ENCODE peak calls at places on chromosomes 7 and 10, in four cellular contexts. One of them, this sample, is unnamed. For H3K4me1, the result is how much of the 10 kb centered on the place peaks cover.

GRCh38 chr10:122487231-122487765 is 25.9 kb downstream of the HTRA1 start:
- DNase-seq in breast epithelium: no peak
- DNase-seq in fibroblast of lung: peak
- DNase-seq in aorta: no peak
- DNase-seq in this sample: no peak

GRCh38 chr7:38171558-38172403 is 6.3 kb upstream of the STARD3NL start:
- DNase-seq in fibroblast of lung: no peak
- DNase-seq in aorta: no peak
- DNase-seq in breast epithelium: no peak
- DNase-seq in this sample: no peak

GRCh38 chr10:32347363-32347735 is 391 bp upstream of the EPC1 start:
- DNase-seq in breast epithelium: no peak
- DNase-seq in aorta: no peak
- DNase-seq in fibroblast of lung: no peak
- DNase-seq in this sample: no peak

GRCh38 chr7:114656471-114656870 is 241.9 kb downstream of the FOXP2 start:
- DNase-seq in aorta: no peak
- DNase-seq in breast epithelium: no peak
- DNase-seq in fibroblast of lung: no peak
- DNase-seq in this sample: no peak

GRCh38 chr10:99115703-99116102 is 119.9 kb downstream of the HPSE2 start:
- DNase-seq in aorta: no peak
- DNase-seq in fibroblast of lung: no peak
- DNase-seq in breast epithelium: no peak
- DNase-seq in this sample: no peak

GRCh38 chr7:92633211-92633906 is 43.2 kb upstream of the FAM133B start:
- DNase-seq in breast epithelium: no peak
- DNase-seq in aorta: no peak
- DNase-seq in fibroblast of lung: peak
- DNase-seq in this sample: no peak

GRCh38 chr7:140542226-140542625 is 62.9 kb upstream of the MKRN1 start:
- DNase-seq in aorta: peak
- DNase-seq in breast epithelium: no peak
- DNase-seq in fibroblast of lung: peak
- DNase-seq in this sample: no peak

GRCh38 chr10:6199131-6199733 is 3.5 kb upstream of the PFKFB3 start:
- DNase-seq in fibroblast of lung: no peak
- DNase-seq in breast epithelium: no peak
- DNase-seq in aorta: peak
- DNase-seq in this sample: no peak

GRCh38 chr7:139687980-139688632 is 89.7 kb downstream of the HIPK2 start:
- DNase-seq in fibroblast of lung: peak
- DNase-seq in aorta: no peak
- DNase-seq in breast epithelium: no peak
- DNase-seq in this sample: no peak

GRCh38 chr10:104076743-104077160 is 8.9 kb downstream of the COL17A1 start:
- DNase-seq in fibroblast of lung: peak
- DNase-seq in aorta: peak
- DNase-seq in breast epithelium: no peak
- DNase-seq in this sample: no peak

GRCh38 chr7:92255308-92255707 is 9.5 kb downstream of the ANKIB1 start:
- DNase-seq in breast epithelium: no peak
- DNase-seq in aorta: peak
- DNase-seq in fibroblast of lung: peak
- DNase-seq in this sample: no peak

GRCh38 chr7:77415474-77415821 is 701 bp downstream of the GSAP start:
- DNase-seq in breast epithelium: no peak
- DNase-seq in fibroblast of lung: no peak
- DNase-seq in aorta: no peak
- DNase-seq in this sample: no peak

GRCh38 chr7:85172530-85172941 is 14.3 kb downstream of the SEMA3D start:
- DNase-seq in fibroblast of lung: peak
- DNase-seq in breast epithelium: no peak
- DNase-seq in aorta: peak
- DNase-seq in this sample: no peak

GRCh38 chr7:45567713-45568112 is 6.5 kb upstream of the ADCY1 start:
- DNase-seq in breast epithelium: no peak
- DNase-seq in fibroblast of lung: no peak
- DNase-seq in aorta: no peak
- DNase-seq in this sample: no peak

GRCh38 chr7:30460246-30460633 is 18.3 kb downstream of the NOD1 start:
- DNase-seq in breast epithelium: no peak
- DNase-seq in aorta: no peak
- DNase-seq in fibroblast of lung: no peak
- DNase-seq in this sample: no peak

GRCh38 chr7:14876194-14876593 is 26.4 kb downstream of the DGKB start:
- DNase-seq in fibroblast of lung: no peak
- DNase-seq in breast epithelium: no peak
- DNase-seq in aorta: no peak
- DNase-seq in this sample: no peak

GRCh38 chr7:2779086-2779485 is 65.0 kb downstream of the GNA12 start:
- DNase-seq in breast epithelium: no peak
- DNase-seq in aorta: no peak
- DNase-seq in fibroblast of lung: no peak
- DNase-seq in this sample: no peak

GRCh38 chr10:37872955-37873354 is 15.5 kb upstream of the ZNF248 start:
- DNase-seq in aorta: no peak
- DNase-seq in fibroblast of lung: no peak
- DNase-seq in breast epithelium: no peak
- DNase-seq in this sample: no peak

GRCh38 chr10:127735156-127735555 is 1.8 kb upstream of the FOXI2 start:
- DNase-seq in fibroblast of lung: no peak
- DNase-seq in breast epithelium: no peak
- DNase-seq in aorta: no peak
- DNase-seq in this sample: no peak

GRCh38 chr10:50396491-50397311 is 145.4 kb upstream of the ASAH2 start:
- DNase-seq in fibroblast of lung: peak
- DNase-seq in breast epithelium: no peak
- DNase-seq in aorta: no peak
- DNase-seq in this sample: no peak

GRCh38 chr10:18195060-18195799 is 55.0 kb downstream of the CACNB2 start:
- DNase-seq in aorta: no peak
- DNase-seq in fibroblast of lung: peak
- DNase-seq in breast epithelium: no peak
- DNase-seq in this sample: no peak

GRCh38 chr7:139782932-139783331 is 5.1 kb upstream of the HIPK2 start:
- DNase-seq in breast epithelium: no peak
- DNase-seq in aorta: no peak
- DNase-seq in fibroblast of lung: no peak
- DNase-seq in this sample: no peak

DNA sequence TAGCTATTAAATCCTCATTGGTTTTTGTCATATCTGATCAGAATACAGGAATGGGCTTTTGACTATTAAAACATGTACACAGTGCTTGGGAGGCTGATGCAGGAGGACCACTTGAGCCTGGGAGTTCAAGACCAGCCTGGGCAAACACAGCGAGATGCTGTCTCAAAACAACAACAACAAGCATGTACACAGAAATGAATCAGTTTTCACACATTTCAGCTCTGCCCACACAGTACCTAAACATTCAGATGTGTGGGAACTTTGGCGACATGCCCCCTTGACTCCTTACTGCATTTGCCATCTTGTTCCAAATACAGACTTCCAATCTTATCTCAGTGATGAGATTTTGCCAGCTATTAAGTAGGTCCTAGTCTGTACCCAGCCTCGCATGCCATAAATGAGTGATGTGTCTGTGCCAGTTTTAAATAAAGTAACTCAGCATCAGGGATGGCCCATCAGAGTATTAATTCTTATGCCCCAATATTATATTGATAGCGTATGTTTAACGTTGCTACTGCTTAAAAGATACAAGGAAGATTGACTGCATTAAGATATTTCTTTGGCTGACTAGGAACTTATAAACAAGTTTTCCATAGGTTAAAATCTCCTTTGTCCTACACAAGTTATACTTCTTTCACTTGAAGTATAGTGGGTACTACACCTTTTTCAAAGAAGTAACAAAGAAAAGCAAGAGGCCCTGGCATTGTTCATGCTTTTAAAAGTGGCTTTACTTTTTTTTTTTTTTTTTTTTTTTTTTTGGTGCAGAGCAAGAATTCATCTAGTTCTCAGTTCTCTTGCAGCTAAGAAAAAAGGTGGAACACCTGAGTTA is 244.8 kb downstream of the CELF2 start:
- DNase-seq in aorta: no peak
- DNase-seq in fibroblast of lung: no peak
- DNase-seq in breast epithelium: no peak
- DNase-seq in this sample: no peak
- H3K4me1 ChIP-seq in aorta: under half
- H3K4me1 ChIP-seq in fibroblast of lung: under half
- H3K4me1 ChIP-seq in breast epithelium: under half
- H3K4me1 ChIP-seq in this sample: under half

GRCh38 chr10:102656026-102656425 is 11.7 kb downstream of the TRIM8 start:
- DNase-seq in breast epithelium: no peak
- DNase-seq in fibroblast of lung: no peak
- DNase-seq in aorta: no peak
- DNase-seq in this sample: no peak

GRCh38 chr10:102656791-102657371 is 12.6 kb downstream of the TRIM8 start:
- DNase-seq in breast epithelium: no peak
- DNase-seq in aorta: no peak
- DNase-seq in fibroblast of lung: no peak
- DNase-seq in this sample: no peak

GRCh38 chr10:102654566-102654965 is 10.3 kb downstream of the TRIM8 start:
- DNase-seq in aorta: no peak
- DNase-seq in fibroblast of lung: no peak
- DNase-seq in breast epithelium: no peak
- DNase-seq in this sample: no peak

GRCh38 chr10:102657451-102657850 is 13.2 kb downstream of the TRIM8 start:
- DNase-seq in aorta: no peak
- DNase-seq in fibroblast of lung: no peak
- DNase-seq in breast epithelium: no peak
- DNase-seq in this sample: no peak

GRCh38 chr10:102654969-102655368 is 10.7 kb downstream of the TRIM8 start:
- DNase-seq in fibroblast of lung: no peak
- DNase-seq in breast epithelium: no peak
- DNase-seq in aorta: no peak
- DNase-seq in this sample: no peak
- H3K4me1 ChIP-seq in fibroblast of lung: under half
- H3K4me1 ChIP-seq in breast epithelium: under half
- H3K4me1 ChIP-seq in aorta: under half
- H3K4me1 ChIP-seq in this sample: under half

DNA sequence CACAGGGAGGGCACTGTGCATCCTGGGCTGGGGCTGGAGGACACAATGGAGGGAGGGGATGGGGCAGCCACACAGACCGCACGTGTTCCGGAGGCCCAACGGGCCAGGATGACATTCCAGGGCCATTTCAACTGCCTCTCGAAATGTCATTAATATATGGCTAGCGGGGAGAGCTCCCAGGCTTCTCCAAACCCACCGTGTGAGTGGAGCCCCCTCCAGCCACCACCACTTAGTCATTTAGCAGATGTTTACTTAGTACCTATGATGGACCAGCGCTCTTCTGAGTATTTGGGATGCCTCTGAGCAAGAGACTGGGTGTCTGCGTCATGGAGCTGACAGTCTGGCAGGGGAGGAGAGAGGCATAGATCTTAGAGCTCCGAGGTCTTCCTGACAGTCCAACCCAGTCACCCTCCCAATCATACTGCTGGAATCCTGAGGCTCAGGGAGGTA is 107.3 kb downstream of the ZMIZ1 start:
- DNase-seq in breast epithelium: no peak
- DNase-seq in aorta: no peak
- DNase-seq in fibroblast of lung: no peak
- DNase-seq in this sample: no peak
- H3K4me1 ChIP-seq in breast epithelium: under half
- H3K4me1 ChIP-seq in aorta: under half
- H3K4me1 ChIP-seq in fibroblast of lung: under half
- H3K4me1 ChIP-seq in this sample: half or more

DNA sequence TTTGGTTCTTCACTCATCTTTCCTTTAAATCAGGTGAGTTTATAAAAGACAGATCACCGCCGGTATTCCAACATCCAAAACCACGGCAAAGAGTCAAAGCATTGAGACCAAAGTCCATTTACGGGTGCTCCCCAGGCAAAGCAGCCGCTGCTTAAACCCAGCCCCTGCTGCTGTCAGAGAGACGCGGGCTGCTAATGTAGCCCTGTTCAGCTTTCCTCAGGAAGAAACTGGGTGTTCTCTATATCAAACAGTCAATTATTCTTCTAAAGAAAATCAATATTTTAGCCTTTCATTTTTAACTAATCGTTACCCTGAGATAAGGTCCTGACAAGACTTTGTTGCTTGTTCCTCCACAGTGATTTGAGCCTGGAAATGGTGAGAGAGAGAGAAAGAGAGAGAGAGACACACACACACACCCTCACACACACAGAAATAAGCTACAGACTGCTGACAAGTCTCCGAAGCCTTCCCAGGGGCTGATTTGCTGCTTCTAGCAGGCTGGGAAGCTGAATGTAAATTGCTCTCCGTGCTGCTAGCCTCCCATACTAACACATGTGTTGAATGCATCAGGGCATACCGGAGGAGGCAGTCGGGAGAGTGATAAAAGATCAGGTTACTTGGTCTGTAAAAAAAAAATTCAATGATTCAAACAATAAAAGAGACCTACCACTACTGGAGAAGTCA is 183.0 kb upstream of the ANK3 start:
- DNase-seq in breast epithelium: no peak
- DNase-seq in aorta: peak
- DNase-seq in fibroblast of lung: peak
- DNase-seq in this sample: no peak
- H3K4me1 ChIP-seq in breast epithelium: under half
- H3K4me1 ChIP-seq in aorta: under half
- H3K4me1 ChIP-seq in fibroblast of lung: under half
- H3K4me1 ChIP-seq in this sample: under half

DNA sequence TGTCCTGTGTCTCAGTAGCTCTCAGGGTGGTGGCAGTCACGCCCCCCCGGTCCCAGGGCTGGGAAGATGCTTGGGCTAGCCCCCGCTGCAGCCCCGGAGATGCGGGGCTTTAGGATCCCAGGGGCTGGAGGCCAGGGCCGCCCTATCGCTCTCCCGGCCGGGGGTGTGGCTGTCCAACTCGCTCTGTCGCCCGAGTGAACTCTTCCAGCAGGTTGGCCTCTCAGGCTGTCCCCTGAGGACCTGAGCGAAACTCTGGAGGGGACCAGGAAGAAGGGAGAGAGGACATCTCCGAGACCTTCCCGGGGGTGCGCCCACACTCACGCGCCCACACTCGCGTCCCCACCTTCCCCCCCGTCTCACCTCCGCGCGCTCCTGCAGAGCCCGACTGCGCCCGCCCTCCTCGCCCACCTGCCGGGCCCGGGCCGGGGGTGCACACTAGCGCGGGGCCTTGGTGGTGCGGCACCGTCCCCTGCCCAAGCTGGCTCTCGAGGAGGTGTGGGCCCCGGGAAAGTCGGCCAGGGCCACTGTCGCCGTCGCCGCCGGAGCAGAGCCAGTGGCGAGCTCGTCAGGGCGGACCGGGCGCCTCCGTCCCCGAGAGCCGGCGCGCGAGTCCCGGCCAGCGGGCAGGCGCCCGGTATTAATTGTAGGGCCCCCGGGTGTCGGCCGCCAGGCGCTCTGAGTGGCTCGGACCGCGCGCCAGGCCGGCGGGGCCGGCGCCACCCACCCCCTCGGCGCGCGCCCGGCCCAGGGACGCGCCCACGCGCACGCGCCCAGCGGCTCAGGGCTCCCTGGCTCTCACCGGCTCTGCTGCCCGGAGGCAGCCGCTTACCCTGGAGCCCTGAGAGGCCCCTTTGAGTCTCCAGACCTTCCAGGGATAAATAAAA is 101.8 kb upstream of the SVIL start:
- DNase-seq in breast epithelium: peak
- DNase-seq in aorta: peak
- DNase-seq in fibroblast of lung: peak
- DNase-seq in this sample: peak
- H3K4me1 ChIP-seq in breast epithelium: under half
- H3K4me1 ChIP-seq in aorta: under half
- H3K4me1 ChIP-seq in fibroblast of lung: under half
- H3K4me1 ChIP-seq in this sample: under half

GRCh38 chr10:97497572-97498075 is 598 bp downstream of the MMS19 start:
- DNase-seq in fibroblast of lung: peak
- DNase-seq in aorta: peak
- DNase-seq in breast epithelium: peak
- DNase-seq in this sample: peak
- H3K4me1 ChIP-seq in fibroblast of lung: under half
- H3K4me1 ChIP-seq in aorta: under half
- H3K4me1 ChIP-seq in breast epithelium: under half
- H3K4me1 ChIP-seq in this sample: half or more

This sample was measured in suprapubic skin.